ENCODE peak calls at places on chromosomes 3 and 15, in six cellular contexts. A, F, J, T, C and N are unnamed samples.

GRCh38 chr3:151761581-151761980 is 27.9 kb downstream of the AADACL2 start:
- DNase-seq in A (no peak), F (no peak), J (no peak), T (no peak), C (no peak), N (no peak)

GRCh38 chr3:28912120-28912885 is 368.6 kb upstream of the RBMS3 start:
- DNase-seq in A (no peak), F (peak), J (no peak), T (no peak), C (no peak), N (no peak)

GRCh38 chr3:184591789-184592188 is 30.2 kb downstream of the EPHB3 start:
- DNase-seq in A (no peak), F (no peak), J (no peak), T (no peak), C (no peak), N (no peak)

GRCh38 chr3:121411554-121411953 is 134.2 kb downstream of the POLQ start:
- DNase-seq in A (no peak), F (peak), J (no peak), T (no peak), C (no peak), N (no peak)

GRCh38 chr3:47283596-47284364 is 1.0 kb downstream of the KLHL18 start:
- DNase-seq in A (no peak), F (no peak), J (no peak), T (peak), C (peak), N (no peak)

GRCh38 chr3:40718681-40719080 is 193.9 kb downstream of the ZNF621 start:
- DNase-seq in A (no peak), F (no peak), J (no peak), T (no peak), C (no peak), N (no peak)

GRCh38 chr15:51750942-51751686 is at the start of gene TMOD2:
- DNase-seq in A (no peak), F (peak), J (peak), T (peak), C (peak), N (no peak)

GRCh38 chr3:160829486-160830009 is 73.5 kb downstream of the PPM1L start:
- DNase-seq in A (no peak), F (no peak), J (no peak), T (no peak), C (no peak), N (no peak)

GRCh38 chr3:127438951-127439350 is 151.1 kb upstream of the PRR20G start:
- DNase-seq in A (no peak), F (no peak), J (no peak), T (no peak), C (no peak), N (no peak)

GRCh38 chr15:45794768-45795486 is 160.1 kb downstream of the SQOR start:
- DNase-seq in A (no peak), F (no peak), J (no peak), T (no peak), C (no peak), N (no peak)

GRCh38 chr15:101810451-101810850 is 1.6 kb upstream of the OR4F15 start:
- DNase-seq in A (no peak), F (no peak), J (no peak), T (no peak), C (no peak), N (no peak)

GRCh38 chr15:68739390-68740075 is 81.2 kb downstream of the ANP32A start:
- DNase-seq in A (no peak), F (no peak), J (no peak), T (no peak), C (no peak), N (no peak)

GRCh38 chr3:107985496-107985895 is 105.3 kb downstream of the CD47 start:
- DNase-seq in A (no peak), F (no peak), J (no peak), T (no peak), C (peak), N (no peak)

GRCh38 chr3:151926956-151927355 is 53.5 kb downstream of the SUCNR1 start:
- DNase-seq in A (no peak), F (peak), J (no peak), T (peak), C (no peak), N (no peak)

GRCh38 chr15:90667063-90667754 is 49.9 kb upstream of the BLM start:
- DNase-seq in A (no peak), F (no peak), J (no peak), T (no peak), C (no peak), N (no peak)

GRCh38 chr15:76245072-76245610 is 66.1 kb downstream of the ETFA start:
- DNase-seq in A (no peak), F (no peak), J (no peak), T (no peak), C (no peak), N (no peak)

GRCh38 chr15:90465140-90465929 is 64.4 kb upstream of the CRTC3 start:
- DNase-seq in A (no peak), F (peak), J (no peak), T (no peak), C (no peak), N (no peak)

GRCh38 chr15:40103124-40103858 is 5.4 kb downstream of the BMF start:
- DNase-seq in A (peak), F (peak), J (peak), T (peak), C (no peak), N (no peak)

GRCh38 chr3:104785966-104786365 is 580.7 kb upstream of the ALCAM start:
- DNase-seq in A (no peak), F (peak), J (no peak), T (no peak), C (no peak), N (no peak)

GRCh38 chr3:143081844-143082778 is 37.5 kb upstream of the CHST2 start:
- DNase-seq in A (no peak), F (no peak), J (no peak), T (no peak), C (no peak), N (no peak)

GRCh38 chr15:67146214-67146613 is 80.8 kb downstream of the SMAD3 start:
- DNase-seq in A (no peak), F (peak), J (no peak), T (peak), C (no peak), N (no peak)

GRCh38 chr15:49421991-49422390 is 1.1 kb upstream of the FGF7 start:
- DNase-seq in A (no peak), F (peak), J (peak), T (peak), C (peak), N (no peak)

GRCh38 chr3:25548836-25549235 is 115.9 kb downstream of the TOP2B start:
- DNase-seq in A (no peak), F (no peak), J (no peak), T (no peak), C (no peak), N (no peak)